ENCODE peak calls at places on chromosomes 11 and 22, in four cellular contexts. E is HepG2, Q is uterus, Y is OCI-LY7. W is an unnamed sample.

GRCh38 chr11:1060885-1061616 is 13.6 kb upstream of the MUC2 start:
- DNase-seq in E (no peak), Q (peak), Y (no peak), W (peak)

GRCh38 chr11:33044281-33044680 is 4.9 kb downstream of the TCP11L1 start:
- DNase-seq in Q (no peak), Y (no peak), E (no peak), W (peak)

GRCh38 chr22:22241554-22241898 is 3.1 kb upstream of the VPREB1 start:
- DNase-seq in E (no peak), Q (no peak), Y (no peak), W (no peak)

GRCh38 chr11:103733889-103734288 is 302.6 kb upstream of the DDI1 start:
- DNase-seq in Q (no peak), Y (no peak), E (no peak), W (no peak)

GRCh38 chr11:110086892-110087309 is 6.3 kb upstream of the ZC3H12C start:
- DNase-seq in Y (no peak), Q (no peak), E (no peak), W (peak)

GRCh38 chr11:88418508-88418907 is 81.0 kb upstream of the CTSC start:
- DNase-seq in Y (no peak), E (no peak), Q (no peak), W (no peak)

GRCh38 chr11:1199689-1200610 is 22.9 kb upstream of the MUC5B start:
- DNase-seq in Q (no peak), E (no peak), Y (no peak), W (no peak)

GRCh38 chr22:39634530-39635399 is 64.2 kb downstream of the CACNA1I start:
- DNase-seq in Q (no peak), E (peak), Y (no peak), W (peak)

GRCh38 chr11:68469642-68470041 is 9.1 kb downstream of the PPP6R3 start:
- DNase-seq in Y (no peak), Q (no peak), E (no peak), W (no peak)

GRCh38 chr11:134120143-134120850 is 51.4 kb downstream of the JAM3 start:
- DNase-seq in Y (no peak), Q (peak), E (no peak), W (peak)

GRCh38 chr11:101566626-101567025 is 17.2 kb downstream of the TRPC6 start:
- DNase-seq in Y (no peak), E (no peak), Q (no peak), W (no peak)

GRCh38 chr22:35102663-35103062 is 36.7 kb downstream of the ISX start:
- DNase-seq in Y (peak), E (no peak), Q (no peak), W (no peak)

GRCh38 chr11:95335989-95336388 is 105.0 kb upstream of the SESN3 start:
- DNase-seq in E (no peak), Q (no peak), Y (no peak), W (no peak)

GRCh38 chr11:66951927-66952337 is 6.3 kb downstream of the PC start:
- DNase-seq in E (no peak), Q (no peak), Y (no peak), W (no peak)

GRCh38 chr11:6402061-6402470 is 11.8 kb downstream of the SMPD1 start:
- DNase-seq in E (peak), Q (no peak), Y (peak), W (no peak)

GRCh38 chr11:122690801-122691649 is 35.5 kb downstream of the UBASH3B start:
- DNase-seq in Y (peak), E (no peak), Q (no peak), W (peak)

GRCh38 chr11:93570759-93571413 is 27.7 kb upstream of the SMCO4 start:
- DNase-seq in E (peak), Q (peak), Y (no peak), W (peak)

GRCh38 chr11:13030857-13031256 is 21.7 kb downstream of the RASSF10 start:
- DNase-seq in Q (peak), Y (no peak), E (peak), W (no peak)

GRCh38 chr22:50732681-50733080 is 5.3 kb upstream of the ACR start:
- DNase-seq in Y (no peak), Q (no peak), E (no peak), W (no peak)

GRCh38 chr22:42444060-42444904 is 12.1 kb upstream of the NFAM1 start:
- DNase-seq in Q (peak), Y (peak), E (peak), W (peak)

GRCh38 chr11:116654526-116654925 is 118.3 kb downstream of the BUD13 start:
- DNase-seq in E (no peak), Y (no peak), Q (no peak), W (no peak)

GRCh38 chr22:35766654-35767580 is 49.2 kb downstream of the APOL5 start:
- DNase-seq in Y (no peak), Q (no peak), E (no peak), W (no peak)

GRCh38 chr22:22746061-22746962 is 101.9 kb downstream of the GGTLC2 start:
- DNase-seq in E (no peak), Q (no peak), Y (no peak), W (no peak)

GRCh38 chr11:48138222-48138621 is 78.4 kb upstream of the OR4B1 start:
- DNase-seq in Y (no peak), E (no peak), Q (no peak), W (no peak)

GRCh38 chr11:66126808-66127555 is 56.9 kb downstream of the PACS1 start:
- DNase-seq in Y (peak), E (no peak), Q (peak), W (peak)

GRCh38 chr22:44304354-44304753 is 8.4 kb downstream of the SHISAL1 start:
- DNase-seq in Y (no peak), Q (peak), E (no peak), W (peak)

GRCh38 chr22:19862616-19863246 is 8.1 kb upstream of the GNB1L start:
- DNase-seq in Q (no peak), E (no peak), Y (no peak), W (no peak)

GRCh38 chr11:46420513-46420912 is 28.9 kb upstream of the CHRM4 start:
- DNase-seq in E (no peak), Q (no peak), Y (no peak), W (no peak)

GRCh38 chr22:23402275-23403151 is 177.6 kb downstream of the IGLL1 start:
- DNase-seq in Q (no peak), Y (peak), E (peak), W (peak)

GRCh38 chr22:23155831-23156230 is 10.6 kb downstream of the RAB36 start:
- DNase-seq in E (no peak), Y (no peak), Q (no peak), W (no peak)

GRCh38 chr22:21761086-21761485 is 25.5 kb upstream of the YPEL1 start:
- DNase-seq in E (no peak), Y (no peak), Q (no peak), W (no peak)

GRCh38 chr11:5807580-5807979 is 1.1 kb upstream of the OR52N2 start:
- DNase-seq in E (peak), Q (no peak), Y (no peak), W (no peak)

GRCh38 chr22:21567456-21568206 is at the start of gene UBE2L3:
- DNase-seq in Q (peak), E (peak), Y (peak), W (peak)

GRCh38 chr11:1297576-1298473 is 11.6 kb downstream of the TOLLIP start:
- DNase-seq in Q (peak), Y (no peak), E (no peak), W (no peak)

GRCh38 chr11:130001491-130002351 is 914 bp downstream of the PRDM10 start:
- DNase-seq in E (peak), Y (peak), Q (peak), W (peak)

GRCh38 chr11:63837027-63837688 is 1.8 kb upstream of the MARK2 start:
- DNase-seq in Y (peak), E (peak), Q (peak), W (peak)

GRCh38 chr11:102957953-102958352 is 2.4 kb upstream of the MMP13 start:
- DNase-seq in E (no peak), Q (no peak), Y (no peak), W (no peak)

GRCh38 chr11:2934611-2935239 is 5.5 kb upstream of the PHLDA2 start:
- DNase-seq in Q (no peak), Y (no peak), E (no peak), W (no peak)

GRCh38 chr11:108431370-108431769 is 36.0 kb downstream of the C11orf65 start:
- DNase-seq in Q (no peak), E (no peak), Y (no peak), W (no peak)
- TF ChIP-seq CTCF in Q (no peak), E (no peak), Y (no peak), W (no peak)

DNA sequence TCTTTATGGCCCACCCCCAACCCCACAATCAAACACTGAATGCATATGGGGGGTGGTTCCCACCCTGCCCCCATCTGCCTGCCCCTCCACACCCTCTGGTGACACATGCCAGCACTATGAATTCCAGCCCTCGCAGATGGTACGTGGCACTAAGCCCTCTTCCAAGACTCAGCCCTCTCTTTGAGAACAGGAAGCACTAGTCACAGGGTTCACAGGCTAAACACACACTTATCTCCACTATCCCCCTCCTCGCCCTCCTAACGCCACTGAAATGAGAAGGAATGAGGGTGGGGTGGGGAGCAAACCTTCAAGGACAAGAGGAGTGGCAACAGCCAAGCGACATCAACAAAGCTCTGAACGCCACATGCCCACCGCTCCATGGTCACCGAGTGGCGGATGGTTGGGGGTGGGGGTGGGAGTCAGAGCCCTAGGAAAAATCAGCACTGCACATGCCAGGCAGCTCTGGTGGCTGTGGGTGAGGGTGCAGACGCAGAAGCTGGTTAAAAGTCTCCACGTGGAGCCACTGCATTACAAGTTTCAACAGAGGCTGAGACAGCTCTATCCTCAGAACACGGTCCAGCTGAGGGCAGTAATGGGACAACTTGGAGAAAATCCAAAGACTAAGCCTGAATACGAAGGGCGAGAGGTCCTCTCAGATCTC is 33.6 kb downstream of the TMEM184B start:
- DNase-seq in Y (no peak), E (no peak), Q (no peak), W (peak)
- TF ChIP-seq CTCF in Y (no peak), E (no peak), Q (peak), W (peak)

GRCh38 chr22:48982321-48982905 is 845.3 kb downstream of the BRD1 start:
- DNase-seq in E (no peak), Y (no peak), Q (no peak), W (no peak)
- TF ChIP-seq CTCF in E (no peak), Y (no peak), Q (no peak), W (no peak)

GRCh38 chr11:70301191-70301590 is 30.7 kb downstream of the PPFIA1 start:
- DNase-seq in Y (no peak), E (no peak), Q (no peak), W (no peak)
- TF ChIP-seq CTCF in Y (no peak), E (no peak), Q (no peak), W (no peak)

DNA sequence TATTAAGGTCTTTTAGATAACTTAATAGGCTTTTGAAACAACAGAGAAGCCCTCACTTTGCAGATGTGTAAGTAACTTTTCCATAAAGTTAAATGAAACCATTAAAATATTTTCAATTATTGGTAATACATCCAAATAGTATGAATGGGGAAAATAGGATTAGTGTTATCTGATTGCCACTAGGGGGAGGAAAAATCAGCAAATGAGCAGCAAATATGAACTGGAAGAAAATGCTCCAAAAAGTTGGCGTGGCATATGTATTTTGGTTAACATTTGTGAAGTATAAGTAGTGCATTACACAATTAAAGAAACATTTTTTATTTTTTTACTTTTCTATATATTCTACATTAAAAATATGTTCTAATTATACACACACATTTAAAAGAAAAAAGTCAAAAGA is 259.8 kb upstream of the ANO5 start:
- DNase-seq in Y (no peak), E (no peak), Q (no peak), W (no peak)
- TF ChIP-seq CTCF in Y (peak), E (no peak), Q (no peak), W (peak)

GRCh38 chr11:81966340-81966739 is 767.3 kb downstream of the FAM181B start:
- DNase-seq in E (no peak), Y (no peak), Q (no peak), W (no peak)

GRCh38 chr11:81967242-81967641 is 766.4 kb downstream of the FAM181B start:
- DNase-seq in Y (no peak), Q (no peak), E (no peak), W (no peak)

GRCh38 chr11:81959341-81959740 is 774.3 kb downstream of the FAM181B start:
- DNase-seq in E (no peak), Q (no peak), Y (no peak), W (no peak)

GRCh38 chr11:81963018-81963417 is 770.6 kb downstream of the FAM181B start:
- DNase-seq in Y (peak), Q (no peak), E (peak), W (no peak)
- TF ChIP-seq CTCF in Y (peak), Q (no peak), E (peak), W (no peak)

GRCh38 chr11:61833926-61834277 is 5.8 kb downstream of the FADS2 start:
- DNase-seq in E (no peak), Q (no peak), Y (no peak), W (no peak)
- TF ChIP-seq CTCF in E (no peak), Q (no peak), Y (no peak), W (no peak)

DNA sequence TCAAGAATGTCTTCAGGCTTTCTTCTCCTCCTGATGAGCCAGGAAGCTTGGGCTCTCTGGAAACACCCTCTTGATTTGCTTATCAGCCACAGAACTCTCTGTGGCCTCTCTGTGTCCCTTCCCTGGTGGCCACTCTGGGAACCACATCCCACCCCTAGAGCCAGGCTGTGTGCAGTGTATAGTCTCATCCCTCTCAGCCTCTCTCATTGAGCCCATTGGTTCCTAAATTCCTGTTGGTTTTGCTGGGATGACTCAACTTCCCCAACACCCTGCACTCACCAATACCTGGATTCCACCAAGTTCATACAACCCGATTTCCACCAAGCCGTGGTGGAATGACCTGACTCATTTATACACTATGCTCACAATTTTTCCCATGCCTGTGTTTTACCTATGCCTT is 5.2 kb downstream of the IRAG1 start:
- DNase-seq in Y (no peak), Q (no peak), E (no peak), W (no peak)
- TF ChIP-seq CTCF in Y (no peak), Q (no peak), E (no peak), W (peak)

GRCh38 chr11:119015054-119015611 is 3.0 kb downstream of the RPS25 start:
- DNase-seq in Q (no peak), Y (no peak), E (no peak), W (no peak)
- TF ChIP-seq CTCF in Q (no peak), Y (peak), E (peak), W (peak)